ENCODE peak calls at places on chromosomes 16 and 17, in five cellular contexts. Q is IMR-90, N is fibroblast of lung, W is pancreas, Y is cardiac muscle cell. U is an unnamed sample. For H3K4me1 and H3K9me3, the result is how much of the 10 kb centered on the place peaks cover.

GRCh38 chr17:49015924-49016774 is 19.0 kb downstream of the IGF2BP1 start:
- DNase-seq in Q (peak), N (no peak), W (no peak), Y (peak), U (no peak)

GRCh38 chr16:53282975-53283946 is 151.0 kb upstream of the RBL2 start:
- DNase-seq in Q (peak), N (peak), W (no peak), Y (peak), U (no peak)

GRCh38 chr16:75063549-75064082 is 53.0 kb downstream of the LDHD start:
- DNase-seq in Q (no peak), N (no peak), W (no peak), Y (no peak), U (no peak)

GRCh38 chr17:43554857-43555256 is 8.7 kb upstream of the ETV4 start:
- DNase-seq in Q (no peak), N (no peak), W (no peak), Y (no peak), U (no peak)

GRCh38 chr16:2826591-2827480 is 3.3 kb upstream of the ZG16B start:
- DNase-seq in Q (no peak), N (no peak), W (peak), Y (no peak), U (no peak)

GRCh38 chr17:64775701-64776570 is 113.8 kb upstream of the SMURF2 start:
- DNase-seq in Q (no peak), N (no peak), W (no peak), Y (no peak), U (no peak)

GRCh38 chr17:32516450-32516849 is 29.7 kb downstream of the CDK5R1 start:
- DNase-seq in Q (no peak), N (no peak), W (no peak), Y (no peak), U (no peak)

GRCh38 chr17:67452681-67453554 is 75.8 kb downstream of the PITPNC1 start:
- DNase-seq in Q (no peak), N (no peak), W (no peak), Y (no peak), U (no peak)

GRCh38 chr17:48541036-48541573 is 3.8 kb downstream of the HOXB2 start:
- DNase-seq in Q (peak), N (no peak), W (no peak), Y (peak), U (no peak)

GRCh38 chr16:52271088-52271487 is 275.9 kb downstream of the TOX3 start:
- DNase-seq in Q (no peak), N (no peak), W (no peak), Y (no peak), U (no peak)

GRCh38 chr16:15971435-15971805 is 22.0 kb downstream of the ABCC1 start:
- DNase-seq in Q (no peak), N (no peak), W (no peak), Y (no peak), U (no peak)

GRCh38 chr17:82160081-82160480 is 52.6 kb downstream of the CCDC57 start:
- DNase-seq in Q (peak), N (no peak), W (no peak), Y (no peak), U (no peak)

GRCh38 chr16:49855280-49855821 is 561 bp downstream of the ZNF423 start:
- DNase-seq in Q (peak), N (peak), W (peak), Y (peak), U (no peak)

GRCh38 chr16:9135797-9136196 is 44.4 kb downstream of the HAPSTR1 start:
- DNase-seq in Q (no peak), N (no peak), W (peak), Y (no peak), U (no peak)

GRCh38 chr16:54584121-54584520 is 297.5 kb upstream of the IRX3 start:
- DNase-seq in Q (no peak), N (no peak), W (no peak), Y (no peak), U (no peak)

GRCh38 chr17:44533533-44534246 is 23.6 kb upstream of the FZD2 start:
- DNase-seq in Q (peak), N (peak), W (peak), Y (peak), U (peak)

GRCh38 chr17:15447928-15448579 is 19.4 kb downstream of the CDRT4 start:
- DNase-seq in Q (no peak), N (no peak), W (no peak), Y (no peak), U (no peak)

GRCh38 chr16:72549878-72550277 is 377.9 kb upstream of the PMFBP1 start:
- DNase-seq in Q (no peak), N (no peak), W (no peak), Y (no peak), U (no peak)

GRCh38 chr16:27210174-27210573 is 6.8 kb downstream of the KDM8 start:
- DNase-seq in Q (no peak), N (no peak), W (no peak), Y (no peak), U (no peak)

DNA sequence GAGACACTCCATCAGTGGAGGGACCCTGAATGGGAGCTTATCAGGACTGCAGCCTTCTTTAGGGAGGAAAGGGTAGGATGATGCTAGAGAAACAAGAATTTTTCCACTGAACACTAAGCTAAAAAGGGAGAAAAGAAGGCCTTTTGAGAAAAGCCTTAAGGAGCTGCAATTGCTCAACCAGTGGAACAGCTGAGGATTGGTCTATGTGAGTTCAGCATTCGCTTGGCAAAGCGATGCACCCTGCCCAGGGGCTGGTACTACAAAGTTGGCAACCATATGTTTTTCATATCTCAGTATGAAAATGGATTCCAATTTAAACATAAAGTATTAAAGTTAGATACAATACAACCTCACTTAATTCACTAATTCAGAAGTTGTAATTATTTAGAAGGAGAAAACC is 117.8 kb upstream of the FAM20A start:
- DNase-seq in Q (no peak), N (no peak), W (no peak), Y (no peak), U (no peak)
- H3K4me1 ChIP-seq in Q (under half), N (under half), W (under half), Y (under half), U (under half)

DNA sequence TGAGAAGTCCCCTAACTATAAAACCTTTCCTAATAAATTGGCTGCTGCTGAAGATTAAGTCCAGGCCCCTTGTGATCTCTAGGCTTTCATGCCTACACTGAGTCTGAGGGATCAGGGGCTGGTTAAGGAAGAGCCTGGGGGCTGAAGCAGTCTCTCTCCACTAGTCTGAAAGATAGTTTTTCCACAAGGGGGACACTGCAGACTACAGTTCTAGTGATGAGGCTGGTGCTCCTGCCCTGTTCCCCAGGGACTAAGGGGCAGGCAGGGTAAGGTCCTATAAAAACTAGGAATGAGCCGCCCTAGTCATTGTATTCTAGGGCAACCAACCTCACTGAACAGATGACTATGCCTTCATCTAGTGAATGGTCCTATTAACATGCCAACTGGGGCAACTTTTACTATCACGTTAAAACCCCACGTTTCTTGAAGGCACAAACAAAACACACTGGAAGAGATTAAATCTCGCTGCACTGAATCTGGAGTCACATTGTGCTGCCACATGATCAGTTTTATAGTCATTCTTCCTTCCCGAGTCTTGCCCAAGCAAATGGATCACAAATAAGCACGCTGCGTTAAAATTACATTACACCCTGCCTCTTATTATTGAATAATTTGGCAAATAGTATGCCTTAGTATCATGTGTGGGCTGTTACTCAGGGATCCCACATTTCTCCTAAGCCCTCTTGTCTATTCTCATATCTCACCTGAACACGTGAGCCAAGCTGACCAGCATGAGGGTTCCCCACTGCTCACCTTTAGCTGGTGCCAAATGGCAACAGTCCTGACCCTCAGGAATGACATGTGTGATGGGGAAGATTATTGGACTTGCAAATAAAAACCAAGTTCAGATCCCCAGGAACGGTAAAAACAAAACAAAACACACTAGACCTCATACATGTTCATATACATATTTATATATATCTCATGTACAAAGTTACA is 95.4 kb upstream of the TOB1 start:
- DNase-seq in Q (no peak), N (no peak), W (no peak), Y (no peak), U (no peak)
- H3K9me3 ChIP-seq in Q (under half), N (under half), W (under half), Y (under half), U (under half)

GRCh38 chr16:68113765-68114240 is 28.6 kb downstream of the NFATC3 start:
- DNase-seq in Q (no peak), N (no peak), W (no peak), Y (no peak), U (no peak)

GRCh38 chr16:68116256-68116853 is 31.2 kb downstream of the NFATC3 start:
- DNase-seq in Q (peak), N (peak), W (no peak), Y (peak), U (no peak)

GRCh38 chr16:68113059-68113757 is 28.0 kb downstream of the NFATC3 start:
- DNase-seq in Q (no peak), N (no peak), W (no peak), Y (no peak), U (no peak)

GRCh38 chr16:68117884-68118283 is 32.7 kb downstream of the NFATC3 start:
- DNase-seq in Q (no peak), N (no peak), W (no peak), Y (no peak), U (no peak)

DNA sequence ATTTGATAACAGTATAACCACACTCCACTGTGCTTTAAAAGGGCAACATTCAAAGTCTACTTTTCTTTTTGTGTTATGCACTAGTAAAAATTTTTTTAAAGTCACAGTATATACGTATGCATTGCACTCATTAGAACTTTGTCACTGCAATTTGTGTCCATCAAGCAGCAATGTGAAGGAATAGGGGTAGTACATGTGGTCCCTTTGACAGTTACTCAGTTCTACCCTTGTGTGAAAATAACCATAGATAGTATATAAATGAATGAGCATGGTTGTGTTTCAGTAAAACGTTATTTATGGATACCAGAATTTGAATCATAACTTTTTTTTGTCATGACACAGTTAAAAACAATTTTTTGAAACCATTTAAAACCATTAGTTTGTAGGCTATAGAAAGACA is 30.7 kb downstream of the NFATC3 start:
- DNase-seq in Q (no peak), N (no peak), W (no peak), Y (no peak), U (no peak)
- H3K4me1 ChIP-seq in Q (under half), N (under half), W (under half), Y (under half), U (under half)

DNA sequence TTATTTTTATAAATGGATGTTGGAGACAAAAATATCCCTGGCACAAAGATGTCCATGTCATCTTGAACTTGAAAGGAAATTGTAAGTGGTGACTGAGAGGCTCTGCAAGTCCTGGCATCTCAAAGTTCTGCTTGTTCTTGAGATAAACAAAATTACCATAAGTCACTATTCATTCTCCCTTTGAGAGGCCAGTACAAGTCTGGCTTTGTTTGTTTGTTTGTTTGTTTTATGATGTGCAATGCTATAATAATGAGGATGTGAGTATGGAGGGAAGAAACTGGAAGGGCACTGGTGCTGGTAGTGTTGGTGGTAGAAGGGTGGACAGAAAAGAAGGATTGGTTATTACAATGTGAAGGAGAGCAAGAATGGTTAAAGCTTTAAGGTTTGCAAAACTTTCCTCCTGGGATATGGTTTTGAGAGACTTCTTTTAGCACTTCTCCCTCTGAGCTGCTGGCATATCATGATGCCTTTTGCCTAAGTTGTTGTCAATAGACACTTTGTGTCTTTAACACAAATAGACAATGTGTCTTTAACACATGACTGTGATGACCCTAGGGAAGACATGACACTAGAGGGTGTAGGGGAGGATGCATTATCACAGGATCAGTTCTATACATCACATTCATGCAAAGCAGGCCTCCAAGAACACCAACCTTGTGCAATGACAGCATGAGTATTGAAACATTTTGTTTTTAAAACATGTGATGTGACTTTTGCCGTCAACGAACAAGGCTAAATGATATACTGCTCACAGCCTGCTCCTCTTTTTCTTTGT is 880.5 kb upstream of the GOT2 start:
- DNase-seq in Q (no peak), N (no peak), W (no peak), Y (no peak), U (no peak)
- H3K9me3 ChIP-seq in Q (under half), N (under half), W (under half), Y (under half), U (under half)

DNA sequence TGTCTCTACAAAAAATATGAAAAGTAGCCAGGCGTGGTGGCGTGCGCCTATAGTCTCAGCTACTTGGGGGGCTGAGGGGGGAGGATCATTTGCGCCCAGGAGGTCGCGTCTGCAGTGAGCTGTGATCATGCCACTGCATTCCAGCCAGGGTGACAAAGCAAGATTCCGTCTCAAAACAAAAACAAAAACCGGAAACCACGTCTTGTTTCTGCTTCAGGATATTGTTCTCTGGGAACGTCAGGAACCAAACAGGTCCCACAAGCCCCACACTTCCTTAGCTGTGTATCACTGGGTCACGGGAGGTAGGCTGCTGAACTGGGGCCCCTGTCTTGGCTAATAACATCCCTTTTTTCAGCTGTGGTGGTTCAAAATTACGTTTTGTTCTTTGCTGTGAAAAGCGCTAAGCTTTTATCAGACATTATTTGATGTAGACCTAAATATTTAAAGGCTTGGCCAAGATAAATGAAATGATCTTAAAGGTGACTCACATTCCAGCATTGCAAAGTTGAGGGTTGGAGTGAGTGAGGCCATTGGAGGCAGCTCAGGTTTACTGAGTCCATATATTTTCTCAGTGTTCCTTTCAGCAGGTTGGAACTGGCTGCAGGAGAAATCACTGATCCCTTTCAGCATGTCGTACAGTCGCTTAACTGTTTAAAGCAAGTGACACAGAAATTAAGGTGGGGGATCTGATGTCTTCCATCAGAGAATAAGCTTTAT is 16.4 kb upstream of the SEC14L1 start:
- DNase-seq in Q (peak), N (peak), W (no peak), Y (peak), U (no peak)
- H3K4me1 ChIP-seq in Q (under half), N (under half), W (under half), Y (under half), U (under half)

GRCh38 chr17:5194346-5194745 is 2.7 kb upstream of the ZNF594 start:
- DNase-seq in Q (no peak), N (no peak), W (no peak), Y (no peak), U (no peak)

GRCh38 chr17:5191541-5192417 is at the start of gene ZNF594:
- DNase-seq in Q (peak), N (peak), W (peak), Y (peak), U (peak)
- H3K9me3 ChIP-seq in Q (under half), N (under half), W (under half), Y (under half), U (under half)

DNA sequence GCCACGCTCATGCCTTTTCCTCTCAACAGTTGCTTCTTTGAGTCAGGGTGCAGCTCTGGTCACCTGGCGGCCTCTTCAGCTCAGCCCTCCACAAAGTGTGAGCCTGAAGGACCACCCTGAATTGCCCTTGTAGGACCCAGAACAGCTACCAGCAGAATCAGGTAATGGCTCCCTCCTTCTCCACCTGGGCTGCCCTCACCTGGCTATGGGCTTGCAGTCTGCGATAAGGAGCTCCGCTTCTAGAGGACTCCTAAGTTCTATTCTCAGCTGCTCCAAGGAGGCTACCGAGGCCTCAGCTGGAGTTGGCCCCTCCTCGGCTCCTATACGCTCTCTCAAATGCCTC is 13.4 kb downstream of the SMIM5 start:
- DNase-seq in Q (no peak), N (no peak), W (no peak), Y (no peak), U (no peak)
- H3K4me1 ChIP-seq in Q (under half), N (under half), W (under half), Y (under half), U (under half)

DNA sequence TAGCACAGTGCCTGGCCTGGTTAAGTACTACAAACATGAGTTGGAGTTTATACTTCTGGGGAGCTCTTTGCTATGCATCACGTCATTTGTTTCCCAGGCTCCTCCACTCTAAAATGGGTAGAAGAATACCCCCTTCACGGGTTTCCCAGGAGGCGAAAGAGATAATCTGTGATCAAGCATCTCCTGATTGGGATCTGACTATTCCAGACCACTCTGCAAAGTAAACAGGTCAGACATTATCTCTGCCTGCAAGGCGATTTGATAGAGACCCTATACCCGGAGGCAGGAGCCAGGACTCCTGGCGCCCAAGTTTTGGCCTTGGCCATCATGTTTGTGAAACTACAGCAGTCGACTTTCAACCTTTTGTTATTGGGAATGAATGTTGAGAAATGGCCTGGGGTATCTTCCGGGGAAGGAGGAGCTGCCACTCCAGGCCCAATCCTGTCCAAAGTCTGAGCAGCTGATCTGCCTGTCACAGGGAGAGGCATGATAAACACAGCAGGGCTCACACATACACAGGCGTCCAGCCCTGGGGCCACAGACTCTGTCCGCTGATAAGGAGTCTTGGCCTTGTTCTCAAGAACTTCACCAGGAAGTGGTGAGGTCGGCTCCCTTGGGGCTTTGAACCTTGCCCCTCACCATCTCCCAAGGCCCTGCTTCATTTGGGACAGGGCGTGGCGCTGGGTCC is 199.9 kb downstream of the MAF start:
- DNase-seq in Q (no peak), N (no peak), W (no peak), Y (no peak), U (no peak)
- H3K9me3 ChIP-seq in Q (under half), N (under half), W (under half), Y (under half), U (under half)

DNA sequence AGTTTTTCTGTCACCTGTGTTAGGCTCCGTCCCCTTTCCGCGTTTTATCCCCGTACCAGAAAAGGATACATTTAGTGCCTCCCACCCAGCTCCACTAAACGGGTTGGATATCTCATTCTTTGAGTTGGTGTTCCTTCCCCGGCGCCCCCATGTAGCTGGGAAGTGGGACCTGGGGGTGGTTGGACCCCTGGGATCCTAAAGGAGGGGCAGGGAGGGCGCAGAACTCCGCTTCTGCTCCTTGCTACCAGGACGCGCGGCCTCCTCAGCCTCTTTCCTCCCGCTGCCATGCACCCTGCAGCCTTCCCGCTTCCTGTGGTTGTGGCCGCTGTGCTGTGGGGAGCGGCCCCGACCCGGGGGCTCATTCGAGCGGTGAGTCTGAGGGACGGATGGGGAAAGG is 555 bp downstream of the RNF167 start:
- DNase-seq in Q (no peak), N (no peak), W (no peak), Y (no peak), U (no peak)
- H3K4me1 ChIP-seq in Q (under half), N (under half), W (under half), Y (under half), U (half or more)

GRCh38 chr16:64309398-64310110 is 812.3 kb downstream of the CDH11 start:
- DNase-seq in Q (no peak), N (no peak), W (no peak), Y (no peak), U (no peak)
- H3K9me3 ChIP-seq in Q (under half), N (under half), W (under half), Y (under half), U (under half)